ENCODE peak calls at places on chromosomes 11 and 22, in five cellular contexts. U, C, X, F and Q are unnamed samples.

GRCh38 chr11:77502501-77502900 is 28.6 kb upstream of the PAK1 start:
- DNase-seq in X (no peak), F (no peak), C (no peak), U (no peak), Q (no peak)

GRCh38 chr22:18031670-18032454 is 7.5 kb upstream of the MICAL3 start:
- DNase-seq in F (no peak), X (peak; percentile 85), C (no peak), U (peak; percentile 97), Q (peak; percentile 48)

GRCh38 chr11:45828996-45829395 is 18.3 kb upstream of the CRY2 start:
- DNase-seq in U (no peak), C (no peak), X (no peak), F (no peak), Q (no peak)

GRCh38 chr22:32329202-32329645 is 28.4 kb upstream of the RFPL3 start:
- DNase-seq in U (no peak), X (no peak), C (no peak), F (no peak), Q (no peak)

GRCh38 chr11:67146516-67147226 is 27.6 kb downstream of the KDM2A start:
- DNase-seq in X (no peak), C (no peak), F (no peak), U (no peak), Q (no peak)

GRCh38 chr11:133956650-133957633 is at the start of gene IGSF9B:
- DNase-seq in X (peak; percentile 17), C (peak; percentile 82), F (peak; percentile 92), U (peak; percentile 45), Q (peak; percentile 92)

GRCh38 chr11:93099811-93100210 is 98.0 kb downstream of the SLC36A4 start:
- DNase-seq in F (no peak), X (no peak), C (no peak), U (peak; percentile 77), Q (peak; percentile 65)

GRCh38 chr11:105719073-105719846 is 109.4 kb downstream of the GRIA4 start:
- DNase-seq in U (peak; percentile 92), X (peak; percentile 97), C (no peak), F (no peak), Q (peak; percentile 3)

GRCh38 chr11:95138448-95138847 is 48.8 kb downstream of the ENDOD1 start:
- DNase-seq in F (no peak), C (no peak), U (no peak), X (peak; percentile 38), Q (no peak)

GRCh38 chr11:122690801-122691649 is 35.5 kb downstream of the UBASH3B start:
- DNase-seq in U (peak; percentile 57), F (no peak), C (no peak), X (peak; percentile 77), Q (no peak)

GRCh38 chr11:70415176-70415575 is 16.8 kb downstream of the CTTN start:
- DNase-seq in U (peak; percentile 96), X (peak; percentile 18), C (no peak), F (no peak), Q (peak; percentile 32)

GRCh38 chr11:106988151-106988806 is 30.0 kb downstream of the GUCY1A2 start:
- DNase-seq in F (no peak), C (no peak), X (peak; percentile 84), U (peak; percentile 1), Q (no peak)

GRCh38 chr11:133790995-133791394 is 54.3 kb downstream of the SPATA19 start:
- DNase-seq in C (no peak), U (no peak), F (no peak), X (no peak), Q (peak; percentile 23)

GRCh38 chr22:18925368-18926064 is 10.6 kb downstream of the PRODH start:
- DNase-seq in C (no peak), X (no peak), F (no peak), U (no peak), Q (no peak)

GRCh38 chr22:45608763-45609180 is 62.9 kb upstream of the ATXN10 start:
- DNase-seq in C (no peak), U (peak; percentile 86), X (peak; percentile 44), F (no peak), Q (no peak)

GRCh38 chr11:75474878-75475766 is 42.1 kb upstream of the KLHL35 start:
- DNase-seq in F (peak; percentile 87), X (peak; percentile 76), C (no peak), U (peak; percentile 62), Q (peak; percentile 79)

GRCh38 chr22:48141301-48141700 is 1378.9 kb downstream of the TBC1D22A start:
- DNase-seq in U (no peak), X (no peak), C (no peak), F (no peak), Q (no peak)

GRCh38 chr22:36145881-36146280 is 14.7 kb downstream of the APOL3 start:
- DNase-seq in F (no peak), X (peak; percentile 31), U (no peak), C (no peak), Q (no peak)

GRCh38 chr11:106329273-106330018 is 252.0 kb downstream of the AASDHPPT start:
- DNase-seq in F (no peak), C (no peak), U (no peak), X (no peak), Q (no peak)

GRCh38 chr11:129815596-129816461 is at the start of gene TMEM45B:
- DNase-seq in X (no peak), F (peak; percentile 76), C (no peak), U (no peak), Q (peak; percentile 14)

GRCh38 chr22:49395617-49396016 is 432.1 kb downstream of the BRD1 start:
- DNase-seq in C (no peak), X (no peak), F (peak; percentile 12), U (no peak), Q (no peak)

GRCh38 chr11:15236514-15236913 is 121.8 kb downstream of the INSC start:
- DNase-seq in F (peak; percentile 30), C (no peak), U (no peak), X (no peak), Q (peak; percentile 57)

GRCh38 chr11:72574046-72574445 is 100.2 kb downstream of the PDE2A start:
- DNase-seq in X (no peak), U (no peak), C (no peak), F (no peak), Q (no peak)

GRCh38 chr22:27668828-27669797 is 132.4 kb downstream of the MN1 start:
- DNase-seq in C (no peak), F (peak; percentile 48), U (peak; percentile 18), X (peak; percentile 88), Q (peak; percentile 71)

GRCh38 chr22:27670701-27671412 is 130.7 kb downstream of the MN1 start:
- DNase-seq in U (no peak), F (peak; percentile 87), X (peak; percentile 42), C (peak; percentile 90), Q (peak; percentile 98)

GRCh38 chr22:27672721-27673387 is 128.7 kb downstream of the MN1 start:
- DNase-seq in F (no peak), U (no peak), X (no peak), C (no peak), Q (no peak)

GRCh38 chr22:27669798-27670599 is 131.6 kb downstream of the MN1 start:
- DNase-seq in C (no peak), U (no peak), F (peak; percentile 55), X (peak; percentile 63), Q (peak; percentile 61)

DNA sequence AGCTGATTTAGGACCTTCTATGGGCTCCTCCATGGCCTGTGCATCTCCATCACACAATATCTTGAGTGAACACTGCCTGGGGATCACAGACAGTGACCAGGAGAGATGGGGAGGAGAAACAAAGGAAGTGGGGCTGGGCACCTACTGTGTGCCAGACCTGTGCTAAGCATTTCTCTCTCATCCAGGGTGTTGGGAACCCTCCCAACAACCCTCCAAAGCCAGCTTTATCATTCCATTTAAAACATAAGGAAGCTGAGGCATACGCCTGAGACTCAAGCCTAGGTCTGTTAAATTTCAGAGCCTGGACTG is 130.2 kb downstream of the MN1 start:
- DNase-seq in C (no peak), F (no peak), X (no peak), U (no peak), Q (no peak)
- H2BK120ac ChIP-seq in C (peak overlapping the region; percentile 43), F (no peak overlapping the region), X (peak overlapping the region; percentile 82), U (no peak overlapping the region), Q (peak overlapping the region; percentile 19)

GRCh38 chr11:128323381-128323780 is 264.0 kb downstream of the ETS1 start:
- DNase-seq in C (no peak), F (no peak), U (peak; percentile 48), X (peak; percentile 49), Q (peak; percentile 47)
- H2BK120ac ChIP-seq in C (no peak overlapping the region), F (no peak overlapping the region), U (no peak overlapping the region), X (no peak overlapping the region), Q (no peak overlapping the region)

GRCh38 chr22:23519442-23520177 is 60.5 kb downstream of the IGLL1 start:
- DNase-seq in C (no peak), X (no peak), F (no peak), U (no peak), Q (no peak)

GRCh38 chr22:23520875-23521441 is 59.1 kb downstream of the IGLL1 start:
- DNase-seq in F (no peak), X (peak; percentile 86), U (peak; percentile 29), C (peak; percentile 36), Q (no peak)

GRCh38 chr22:23517804-23518380 is 62.2 kb downstream of the IGLL1 start:
- DNase-seq in F (no peak), X (no peak), U (no peak), C (no peak), Q (no peak)

GRCh38 chr22:23516304-23516703 is 63.8 kb downstream of the IGLL1 start:
- DNase-seq in X (no peak), C (no peak), U (no peak), F (no peak), Q (peak; percentile 63)

DNA sequence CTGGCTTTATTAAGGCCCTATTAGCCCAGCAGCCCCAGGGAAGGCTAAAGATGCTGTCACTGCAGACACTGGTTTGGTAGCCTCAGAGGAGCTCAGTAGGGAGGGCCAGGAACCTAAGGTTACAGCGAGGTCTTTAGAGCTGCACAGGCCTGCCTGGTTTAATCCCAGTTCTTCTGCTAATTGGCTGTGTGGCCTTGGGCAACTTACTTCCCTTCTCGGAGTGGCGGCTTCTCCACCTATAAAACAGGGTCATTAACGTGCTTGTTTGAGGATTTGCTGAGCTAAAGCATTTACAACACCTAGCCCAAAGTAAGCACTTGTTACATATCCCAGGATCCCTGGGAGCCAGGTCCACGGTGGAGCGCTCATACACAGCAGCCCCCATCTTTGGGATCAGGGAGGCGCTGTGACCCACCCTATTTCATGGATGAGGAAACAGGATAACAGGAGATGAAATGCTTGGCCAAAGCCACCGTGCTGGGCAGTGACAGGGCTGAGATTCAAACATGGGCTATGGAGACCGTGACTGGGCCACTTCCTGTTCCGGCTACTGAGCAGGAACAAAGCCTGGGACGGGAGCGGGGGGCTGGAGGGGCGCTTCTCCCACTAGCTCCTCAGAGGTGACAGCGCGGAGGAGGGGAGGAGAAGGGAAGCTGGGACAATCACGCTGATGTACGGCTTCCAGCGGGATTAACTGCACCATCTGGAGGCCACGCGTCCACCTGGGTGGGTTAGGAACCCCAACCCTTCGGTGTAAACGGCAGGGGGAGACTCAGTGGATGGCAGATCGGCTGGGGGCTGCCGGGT is 61.5 kb downstream of the IGLL1 start:
- DNase-seq in X (no peak), U (no peak), C (no peak), F (no peak), Q (peak; percentile 61)
- H2BK120ac ChIP-seq in X (peak overlapping the region; percentile 22), U (no peak overlapping the region), C (peak overlapping the region; percentile 41), F (no peak overlapping the region), Q (peak overlapping the region; percentile 5)

GRCh38 chr11:2901196-2901796 is 15.7 kb upstream of the CDKN1C start:
- DNase-seq in C (no peak), U (no peak), X (no peak), F (no peak), Q (no peak)
- H2BK120ac ChIP-seq in C (no peak overlapping the region), U (peak overlapping the region; percentile 93), X (peak overlapping the region; percentile 94), F (no peak overlapping the region), Q (no peak overlapping the region)